ENCODE peak calls at places on chromosomes 13 and 19, in five cellular contexts. One of them, this sample, is unnamed.

GRCh38 chr19:18768046-18768771 is 22.9 kb downstream of the COMP start:
- DNase-seq in type B pancreatic cell: no peak
- DNase-seq in WTC11: peak
- DNase-seq in GF-D8: no peak
- DNase-seq in iPS-NIHi11: peak
- DNase-seq in this sample: no peak

GRCh38 chr19:18733196-18733647 is 49.7 kb downstream of the CRTC1 start:
- DNase-seq in WTC11: no peak
- DNase-seq in GF-D8: no peak
- DNase-seq in type B pancreatic cell: no peak
- DNase-seq in iPS-NIHi11: no peak
- DNase-seq in this sample: no peak

GRCh38 chr19:5850743-5851293 is 431 bp downstream of the FUT3 start:
- DNase-seq in GF-D8: no peak
- DNase-seq in type B pancreatic cell: no peak
- DNase-seq in WTC11: no peak
- DNase-seq in iPS-NIHi11: peak
- DNase-seq in this sample: no peak

GRCh38 chr13:65656740-65657329 is 1573.3 kb downstream of the PCDH9 start:
- DNase-seq in type B pancreatic cell: no peak
- DNase-seq in GF-D8: no peak
- DNase-seq in WTC11: no peak
- DNase-seq in iPS-NIHi11: no peak
- DNase-seq in this sample: no peak

GRCh38 chr19:10748924-10749434 is 31.1 kb downstream of the DNM2 start:
- DNase-seq in WTC11: no peak
- DNase-seq in iPS-NIHi11: no peak
- DNase-seq in GF-D8: no peak
- DNase-seq in type B pancreatic cell: no peak
- DNase-seq in this sample: no peak

GRCh38 chr13:50410921-50411712 is 395.9 kb downstream of the KCNRG start:
- DNase-seq in type B pancreatic cell: no peak
- DNase-seq in iPS-NIHi11: no peak
- DNase-seq in WTC11: no peak
- DNase-seq in GF-D8: no peak
- DNase-seq in this sample: no peak

GRCh38 chr19:41569481-41570150 is 6.3 kb upstream of the CEACAM21 start:
- DNase-seq in iPS-NIHi11: no peak
- DNase-seq in GF-D8: no peak
- DNase-seq in WTC11: no peak
- DNase-seq in type B pancreatic cell: no peak
- DNase-seq in this sample: no peak

GRCh38 chr19:29665215-29665825 is at the start of gene PLEKHF1:
- DNase-seq in iPS-NIHi11: peak
- DNase-seq in GF-D8: peak
- DNase-seq in type B pancreatic cell: peak
- DNase-seq in WTC11: peak
- DNase-seq in this sample: peak

GRCh38 chr19:19297759-19298158 is 22.6 kb downstream of the SUGP1 start:
- DNase-seq in type B pancreatic cell: no peak
- DNase-seq in WTC11: no peak
- DNase-seq in GF-D8: no peak
- DNase-seq in iPS-NIHi11: peak
- DNase-seq in this sample: no peak

GRCh38 chr19:13190781-13191540 is 40.8 kb downstream of the IER2 start:
- DNase-seq in WTC11: no peak
- DNase-seq in type B pancreatic cell: no peak
- DNase-seq in GF-D8: no peak
- DNase-seq in iPS-NIHi11: peak
- DNase-seq in this sample: no peak

GRCh38 chr19:6260912-6261636 is 18.7 kb downstream of the MLLT1 start:
- DNase-seq in WTC11: peak
- DNase-seq in iPS-NIHi11: peak
- DNase-seq in type B pancreatic cell: no peak
- DNase-seq in GF-D8: no peak
- DNase-seq in this sample: no peak

GRCh38 chr13:40328091-40328490 is 338.4 kb downstream of the FOXO1 start:
- DNase-seq in GF-D8: no peak
- DNase-seq in WTC11: no peak
- DNase-seq in type B pancreatic cell: no peak
- DNase-seq in iPS-NIHi11: no peak
- DNase-seq in this sample: no peak

GRCh38 chr19:51016798-51017683 is 2.5 kb downstream of the KLK10 start:
- DNase-seq in type B pancreatic cell: peak
- DNase-seq in GF-D8: no peak
- DNase-seq in iPS-NIHi11: peak
- DNase-seq in WTC11: peak
- DNase-seq in this sample: no peak

GRCh38 chr13:25262261-25262660 is 25.0 kb downstream of the MTMR6 start:
- DNase-seq in iPS-NIHi11: no peak
- DNase-seq in WTC11: no peak
- DNase-seq in type B pancreatic cell: no peak
- DNase-seq in GF-D8: no peak
- DNase-seq in this sample: no peak

GRCh38 chr13:33053397-33054066 is 37.3 kb downstream of the KL start:
- DNase-seq in WTC11: no peak
- DNase-seq in GF-D8: no peak
- DNase-seq in type B pancreatic cell: no peak
- DNase-seq in iPS-NIHi11: no peak
- DNase-seq in this sample: no peak

GRCh38 chr13:72565893-72566292 is 161.5 kb downstream of the MZT1 start:
- DNase-seq in WTC11: no peak
- DNase-seq in GF-D8: no peak
- DNase-seq in type B pancreatic cell: no peak
- DNase-seq in iPS-NIHi11: peak
- DNase-seq in this sample: no peak

GRCh38 chr13:96082640-96083039 is 7.3 kb upstream of the HS6ST3 start:
- DNase-seq in GF-D8: no peak
- DNase-seq in iPS-NIHi11: no peak
- DNase-seq in WTC11: no peak
- DNase-seq in type B pancreatic cell: no peak
- DNase-seq in this sample: no peak

GRCh38 chr13:38819053-38819452 is 132.2 kb downstream of the FREM2 start:
- DNase-seq in GF-D8: no peak
- DNase-seq in type B pancreatic cell: no peak
- DNase-seq in WTC11: no peak
- DNase-seq in iPS-NIHi11: peak
- DNase-seq in this sample: no peak

GRCh38 chr13:33006646-33007045 is 9.6 kb upstream of the KL start:
- DNase-seq in iPS-NIHi11: no peak
- DNase-seq in type B pancreatic cell: no peak
- DNase-seq in WTC11: no peak
- DNase-seq in GF-D8: no peak
- DNase-seq in this sample: no peak

GRCh38 chr19:33344210-33344609 is 29.3 kb upstream of the CEBPG start:
- DNase-seq in type B pancreatic cell: no peak
- DNase-seq in WTC11: no peak
- DNase-seq in GF-D8: no peak
- DNase-seq in iPS-NIHi11: peak
- DNase-seq in this sample: no peak

GRCh38 chr13:55573565-55573964 is 1567.2 kb upstream of the PRR20A start:
- DNase-seq in WTC11: no peak
- DNase-seq in iPS-NIHi11: no peak
- DNase-seq in GF-D8: no peak
- DNase-seq in type B pancreatic cell: no peak
- DNase-seq in this sample: no peak

GRCh38 chr19:23093832-23094231 is 23.0 kb upstream of the ZNF730 start:
- DNase-seq in GF-D8: no peak
- DNase-seq in type B pancreatic cell: no peak
- DNase-seq in WTC11: peak
- DNase-seq in iPS-NIHi11: no peak
- DNase-seq in this sample: no peak

GRCh38 chr13:98216135-98216565 is 39.1 kb upstream of the RNF113B start:
- DNase-seq in GF-D8: no peak
- DNase-seq in WTC11: no peak
- DNase-seq in iPS-NIHi11: no peak
- DNase-seq in type B pancreatic cell: no peak
- DNase-seq in this sample: no peak

GRCh38 chr13:30804474-30804873 is 69.1 kb downstream of the ALOX5AP start:
- DNase-seq in type B pancreatic cell: no peak
- DNase-seq in iPS-NIHi11: no peak
- DNase-seq in WTC11: no peak
- DNase-seq in GF-D8: no peak
- DNase-seq in this sample: peak

GRCh38 chr19:49637865-49638350 is 2.0 kb downstream of the RRAS start:
- DNase-seq in type B pancreatic cell: no peak
- DNase-seq in GF-D8: no peak
- DNase-seq in iPS-NIHi11: peak
- DNase-seq in WTC11: peak
- DNase-seq in this sample: peak

GRCh38 chr19:10756791-10757190 is 38.9 kb downstream of the DNM2 start:
- DNase-seq in GF-D8: no peak
- DNase-seq in WTC11: no peak
- DNase-seq in iPS-NIHi11: no peak
- DNase-seq in type B pancreatic cell: no peak
- DNase-seq in this sample: no peak

GRCh38 chr19:19528721-19529490 is at the start of gene YJEFN3:
- DNase-seq in type B pancreatic cell: no peak
- DNase-seq in iPS-NIHi11: peak
- DNase-seq in GF-D8: no peak
- DNase-seq in WTC11: peak
- DNase-seq in this sample: no peak

GRCh38 chr13:99197257-99197651 is 3.4 kb upstream of the UBAC2 start:
- DNase-seq in type B pancreatic cell: no peak
- DNase-seq in WTC11: no peak
- DNase-seq in iPS-NIHi11: no peak
- DNase-seq in GF-D8: no peak
- DNase-seq in this sample: no peak

GRCh38 chr13:90510319-90510718 is 837.2 kb upstream of the MIR17HG start:
- DNase-seq in WTC11: no peak
- DNase-seq in GF-D8: no peak
- DNase-seq in iPS-NIHi11: no peak
- DNase-seq in type B pancreatic cell: no peak
- DNase-seq in this sample: no peak

This sample was measured in mesenteric fat pad.